ENCODE peak calls at places on chromosomes 2 and 18, in four cellular contexts. One of them, this sample, is unnamed.

GRCh38 chr2:121567957-121568409 is 37.3 kb downstream of the RNU4ATAC start:
- DNase-seq in K562: no peak
- DNase-seq in HL-60: no peak
- DNase-seq in GM12878: no peak
- DNase-seq in this sample: no peak

GRCh38 chr2:134982603-134983002 is 64.0 kb downstream of the CCNT2 start:
- DNase-seq in K562: no peak
- DNase-seq in HL-60: peak
- DNase-seq in GM12878: no peak
- DNase-seq in this sample: no peak

GRCh38 chr2:216316743-216317142 is 55.5 kb downstream of the MARCHF4 start:
- DNase-seq in K562: no peak
- DNase-seq in HL-60: no peak
- DNase-seq in GM12878: no peak
- DNase-seq in this sample: no peak

GRCh38 chr2:197555467-197555866 is 39.6 kb downstream of the MOB4 start:
- DNase-seq in K562: no peak
- DNase-seq in HL-60: no peak
- DNase-seq in GM12878: no peak
- DNase-seq in this sample: no peak

GRCh38 chr2:240502059-240502429 is 55.7 kb downstream of the ANKMY1 start:
- DNase-seq in K562: no peak
- DNase-seq in HL-60: no peak
- DNase-seq in GM12878: no peak
- DNase-seq in this sample: no peak

GRCh38 chr18:68588169-68588568 is 126.7 kb downstream of the TMX3 start:
- DNase-seq in K562: no peak
- DNase-seq in HL-60: no peak
- DNase-seq in GM12878: no peak
- DNase-seq in this sample: no peak

GRCh38 chr2:143522699-143523098 is 393.5 kb downstream of the ARHGAP15 start:
- DNase-seq in K562: no peak
- DNase-seq in HL-60: no peak
- DNase-seq in GM12878: no peak
- DNase-seq in this sample: no peak

GRCh38 chr2:226466589-226466988 is 333.0 kb downstream of the IRS1 start:
- DNase-seq in K562: no peak
- DNase-seq in HL-60: no peak
- DNase-seq in GM12878: no peak
- DNase-seq in this sample: no peak

GRCh38 chr18:78770149-78771139 is 209.2 kb upstream of the SALL3 start:
- DNase-seq in K562: no peak
- DNase-seq in HL-60: no peak
- DNase-seq in GM12878: no peak
- DNase-seq in this sample: no peak

GRCh38 chr2:235008584-235009044 is 56.8 kb downstream of the SH3BP4 start:
- DNase-seq in K562: no peak
- DNase-seq in HL-60: no peak
- DNase-seq in GM12878: no peak
- DNase-seq in this sample: no peak

GRCh38 chr2:212997526-212998020 is 153.8 kb downstream of the IKZF2 start:
- DNase-seq in K562: no peak
- DNase-seq in HL-60: peak
- DNase-seq in GM12878: no peak
- DNase-seq in this sample: no peak

GRCh38 chr2:69642709-69643601 is 584 bp downstream of the AAK1 start:
- DNase-seq in K562: peak
- DNase-seq in HL-60: peak
- DNase-seq in GM12878: no peak
- DNase-seq in this sample: no peak

GRCh38 chr2:96099861-96100798 is 16.2 kb downstream of the ADRA2B start:
- DNase-seq in K562: no peak
- DNase-seq in HL-60: no peak
- DNase-seq in GM12878: no peak
- DNase-seq in this sample: peak

GRCh38 chr2:137951606-137952005 is 12.7 kb upstream of the HNMT start:
- DNase-seq in K562: no peak
- DNase-seq in HL-60: no peak
- DNase-seq in GM12878: no peak
- DNase-seq in this sample: no peak

GRCh38 chr2:176557821-176558220 is 288.6 kb downstream of the MTX2 start:
- DNase-seq in K562: no peak
- DNase-seq in HL-60: no peak
- DNase-seq in GM12878: no peak
- DNase-seq in this sample: no peak

GRCh38 chr18:70194227-70194890 is 11.1 kb downstream of the RTTN start:
- DNase-seq in K562: no peak
- DNase-seq in HL-60: no peak
- DNase-seq in GM12878: peak
- DNase-seq in this sample: no peak

GRCh38 chr2:152523091-152523490 is 188.1 kb downstream of the FMNL2 start:
- DNase-seq in K562: no peak
- DNase-seq in HL-60: no peak
- DNase-seq in GM12878: no peak
- DNase-seq in this sample: no peak

GRCh38 chr2:71212336-71212735 is 14.6 kb downstream of the PAIP2B start:
- DNase-seq in K562: no peak
- DNase-seq in HL-60: no peak
- DNase-seq in GM12878: no peak
- DNase-seq in this sample: no peak

GRCh38 chr2:240456607-240457222 is 21.3 kb downstream of the GPC1 start:
- DNase-seq in K562: no peak
- DNase-seq in HL-60: no peak
- DNase-seq in GM12878: no peak
- DNase-seq in this sample: no peak

GRCh38 chr2:230906471-230907230 is 18.4 kb downstream of the GPR55 start:
- DNase-seq in K562: no peak
- DNase-seq in HL-60: no peak
- DNase-seq in GM12878: no peak
- DNase-seq in this sample: no peak

GRCh38 chr2:61924895-61925663 is 19.6 kb downstream of the COMMD1 start:
- DNase-seq in K562: peak
- DNase-seq in HL-60: no peak
- DNase-seq in GM12878: no peak
- DNase-seq in this sample: no peak

GRCh38 chr2:226550801-226551200 is 248.8 kb downstream of the IRS1 start:
- DNase-seq in K562: no peak
- DNase-seq in HL-60: no peak
- DNase-seq in GM12878: no peak
- DNase-seq in this sample: no peak

GRCh38 chr2:27795093-27795834 is 23.7 kb downstream of the MRPL33 start:
- DNase-seq in K562: no peak
- DNase-seq in HL-60: no peak
- DNase-seq in GM12878: no peak
- DNase-seq in this sample: no peak

GRCh38 chr2:48162742-48163141 is 256.4 kb upstream of the FBXO11 start:
- DNase-seq in K562: no peak
- DNase-seq in HL-60: no peak
- DNase-seq in GM12878: no peak
- DNase-seq in this sample: no peak

GRCh38 chr2:140696449-140696848 is 1434.4 kb downstream of the LRP1B start:
- DNase-seq in K562: no peak
- DNase-seq in HL-60: no peak
- DNase-seq in GM12878: no peak
- DNase-seq in this sample: no peak

GRCh38 chr18:63823516-63824219 is 48.5 kb downstream of the SERPINB7 start:
- DNase-seq in K562: peak
- DNase-seq in HL-60: peak
- DNase-seq in GM12878: no peak
- DNase-seq in this sample: no peak

GRCh38 chr18:57561728-57562423 is 24.6 kb downstream of the FECH start:
- DNase-seq in K562: peak
- DNase-seq in HL-60: peak
- DNase-seq in GM12878: no peak
- DNase-seq in this sample: no peak

GRCh38 chr2:168192839-168193616 is 54.4 kb downstream of the STK39 start:
- DNase-seq in K562: no peak
- DNase-seq in HL-60: peak
- DNase-seq in GM12878: no peak
- DNase-seq in this sample: no peak

GRCh38 chr2:82992948-82993347 is 1466.1 kb downstream of the SUCLG1 start:
- DNase-seq in K562: no peak
- DNase-seq in HL-60: no peak
- DNase-seq in GM12878: no peak
- DNase-seq in this sample: no peak

GRCh38 chr2:190210471-190210870 is 109.2 kb downstream of the HIBCH start:
- DNase-seq in K562: no peak
- DNase-seq in HL-60: no peak
- DNase-seq in GM12878: no peak
- DNase-seq in this sample: no peak

GRCh38 chr2:9251154-9252001 is 44.8 kb downstream of the ASAP2 start:
- DNase-seq in K562: no peak
- DNase-seq in HL-60: no peak
- DNase-seq in GM12878: no peak
- DNase-seq in this sample: no peak

GRCh38 chr18:44840053-44840826 is 159.6 kb downstream of the SETBP1 start:
- DNase-seq in K562: no peak
- DNase-seq in HL-60: no peak
- DNase-seq in GM12878: no peak
- DNase-seq in this sample: no peak

GRCh38 chr2:6917761-6918421 is 679 bp downstream of the RNF144A start:
- DNase-seq in K562: no peak
- DNase-seq in HL-60: no peak
- DNase-seq in GM12878: no peak
- DNase-seq in this sample: no peak

GRCh38 chr2:71500426-71501079 is 47.2 kb downstream of the DYSF start:
- DNase-seq in K562: no peak
- DNase-seq in HL-60: no peak
- DNase-seq in GM12878: no peak
- DNase-seq in this sample: no peak

GRCh38 chr2:152405206-152406118 is 70.5 kb downstream of the FMNL2 start:
- DNase-seq in K562: no peak
- DNase-seq in HL-60: no peak
- DNase-seq in GM12878: no peak
- DNase-seq in this sample: no peak

GRCh38 chr18:63949068-63949737 is at the start of gene HMSD:
- DNase-seq in K562: peak
- DNase-seq in HL-60: no peak
- DNase-seq in GM12878: peak
- DNase-seq in this sample: peak

GRCh38 chr2:10338242-10339188 is 35.8 kb downstream of the HPCAL1 start:
- DNase-seq in K562: no peak
- DNase-seq in HL-60: no peak
- DNase-seq in GM12878: no peak
- DNase-seq in this sample: no peak

GRCh38 chr18:13945811-13946210 is 30.5 kb upstream of the MC2R start:
- DNase-seq in K562: no peak
- DNase-seq in HL-60: no peak
- DNase-seq in GM12878: no peak
- DNase-seq in this sample: no peak

GRCh38 chr2:206230060-206230890 is 44.2 kb upstream of the ZDBF2 start:
- DNase-seq in K562: no peak
- DNase-seq in HL-60: no peak
- DNase-seq in GM12878: no peak
- DNase-seq in this sample: no peak

GRCh38 chr18:32674491-32674890 is 98.3 kb downstream of the KLHL14 start:
- DNase-seq in K562: no peak
- DNase-seq in HL-60: no peak
- DNase-seq in GM12878: no peak
- DNase-seq in this sample: no peak
- TF ChIP-seq SPI1 in K562: no peak
- TF ChIP-seq SPI1 in HL-60: no peak
- TF ChIP-seq SPI1 in GM12878: no peak
- TF ChIP-seq SPI1 in this sample: no peak

GRCh38 chr2:20147351-20147750 is 77.6 kb downstream of the SDC1 start:
- DNase-seq in K562: no peak
- DNase-seq in HL-60: no peak
- DNase-seq in GM12878: no peak
- DNase-seq in this sample: no peak
- TF ChIP-seq SPI1 in K562: no peak
- TF ChIP-seq SPI1 in HL-60: no peak
- TF ChIP-seq SPI1 in GM12878: no peak
- TF ChIP-seq SPI1 in this sample: no peak

GRCh38 chr2:202023904-202024266 is 9.8 kb upstream of the FZD7 start:
- DNase-seq in K562: no peak
- DNase-seq in HL-60: no peak
- DNase-seq in GM12878: no peak
- DNase-seq in this sample: no peak

GRCh38 chr2:202026507-202026906 is 7.1 kb upstream of the FZD7 start:
- DNase-seq in K562: no peak
- DNase-seq in HL-60: no peak
- DNase-seq in GM12878: no peak
- DNase-seq in this sample: no peak

GRCh38 chr2:202024871-202025270 is 8.8 kb upstream of the FZD7 start:
- DNase-seq in K562: no peak
- DNase-seq in HL-60: no peak
- DNase-seq in GM12878: no peak
- DNase-seq in this sample: no peak

GRCh38 chr2:202023198-202023903 is 10.3 kb upstream of the FZD7 start:
- DNase-seq in K562: no peak
- DNase-seq in HL-60: no peak
- DNase-seq in GM12878: no peak
- DNase-seq in this sample: no peak

DNA sequence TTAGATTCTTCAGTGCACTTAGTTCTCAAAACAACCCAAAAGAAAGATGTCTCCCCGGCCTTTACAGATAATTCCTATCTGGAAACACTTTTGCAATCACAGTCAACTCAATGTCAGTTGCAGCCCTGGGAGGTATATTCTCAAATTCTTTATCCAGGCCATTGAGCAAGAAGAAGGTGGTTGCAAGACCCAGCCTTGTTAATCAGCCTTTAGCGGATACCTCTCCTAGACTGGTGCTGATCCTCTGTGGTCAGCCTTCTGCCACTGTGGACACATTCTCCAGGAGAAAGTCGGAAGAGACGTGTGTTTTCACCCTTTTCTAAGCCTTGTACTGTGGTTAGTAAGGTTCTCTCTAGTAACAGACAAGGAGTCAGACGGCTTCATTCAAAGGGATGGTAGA is 7.8 kb upstream of the FZD7 start:
- DNase-seq in K562: no peak
- DNase-seq in HL-60: no peak
- DNase-seq in GM12878: no peak
- DNase-seq in this sample: no peak
- TF ChIP-seq SPI1 in K562: no peak
- TF ChIP-seq SPI1 in HL-60: no peak
- TF ChIP-seq SPI1 in GM12878: no peak
- TF ChIP-seq SPI1 in this sample: no peak

GRCh38 chr2:49189512-49190225 is 35.4 kb upstream of the FSHR start:
- DNase-seq in K562: no peak
- DNase-seq in HL-60: no peak
- DNase-seq in GM12878: no peak
- DNase-seq in this sample: no peak

GRCh38 chr2:49186050-49186648 is 31.8 kb upstream of the FSHR start:
- DNase-seq in K562: no peak
- DNase-seq in HL-60: no peak
- DNase-seq in GM12878: no peak
- DNase-seq in this sample: no peak

DNA sequence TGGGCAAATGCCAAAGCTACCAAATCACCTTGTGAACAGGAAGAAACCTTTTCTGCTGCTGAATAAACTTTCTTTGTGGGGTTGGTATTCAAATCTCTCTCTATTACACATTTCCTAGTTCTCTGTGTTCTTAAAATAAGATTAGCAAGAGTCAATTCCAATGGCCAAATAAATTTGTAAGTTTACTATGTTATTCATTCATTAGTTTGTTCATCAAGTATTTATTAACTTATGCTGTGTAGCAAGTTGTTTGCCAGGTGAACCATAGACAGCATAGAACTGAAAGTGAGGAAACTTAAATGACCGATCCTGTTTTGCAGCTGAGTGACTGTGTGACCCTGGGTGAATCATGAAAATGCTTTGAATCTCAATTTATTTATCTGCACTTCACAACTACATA is 37.7 kb upstream of the FSHR start:
- DNase-seq in K562: no peak
- DNase-seq in HL-60: no peak
- DNase-seq in GM12878: no peak
- DNase-seq in this sample: no peak
- TF ChIP-seq SPI1 in K562: no peak
- TF ChIP-seq SPI1 in HL-60: no peak
- TF ChIP-seq SPI1 in GM12878: no peak
- TF ChIP-seq SPI1 in this sample: no peak

This sample was measured in GM12891.